ENCODE peak calls at places on chromosomes 13 and 19, in nine cellular contexts. One of them, this sample, is unnamed.

GRCh38 chr13:73268306-73268705 is 209.5 kb downstream of the KLF5 start:
- DNase-seq in astrocyte of the cerebellum: no peak
- DNase-seq in fibroblast of the aortic adventitia: peak
- DNase-seq in thoracic aorta: no peak
- DNase-seq in transverse colon: peak
- DNase-seq in IMR-90: peak
- DNase-seq in coronary artery: no peak
- DNase-seq in foreskin fibroblast: peak
- DNase-seq in cardiac muscle cell: no peak
- DNase-seq in this sample: no peak

GRCh38 chr13:79070343-79070974 is 335.6 kb downstream of the RBM26 start:
- DNase-seq in foreskin fibroblast: no peak
- DNase-seq in astrocyte of the cerebellum: no peak
- DNase-seq in coronary artery: no peak
- DNase-seq in fibroblast of the aortic adventitia: no peak
- DNase-seq in cardiac muscle cell: no peak
- DNase-seq in transverse colon: no peak
- DNase-seq in IMR-90: no peak
- DNase-seq in thoracic aorta: no peak
- DNase-seq in this sample: no peak

GRCh38 chr13:69951412-69951811 is 156.2 kb upstream of the ATXN8OS start:
- DNase-seq in fibroblast of the aortic adventitia: no peak
- DNase-seq in astrocyte of the cerebellum: no peak
- DNase-seq in coronary artery: no peak
- DNase-seq in cardiac muscle cell: no peak
- DNase-seq in transverse colon: no peak
- DNase-seq in thoracic aorta: no peak
- DNase-seq in foreskin fibroblast: no peak
- DNase-seq in IMR-90: no peak
- DNase-seq in this sample: no peak

GRCh38 chr13:71021810-71022422 is 845.1 kb downstream of the DACH1 start:
- DNase-seq in thoracic aorta: no peak
- DNase-seq in fibroblast of the aortic adventitia: no peak
- DNase-seq in foreskin fibroblast: no peak
- DNase-seq in coronary artery: no peak
- DNase-seq in IMR-90: no peak
- DNase-seq in transverse colon: no peak
- DNase-seq in cardiac muscle cell: no peak
- DNase-seq in astrocyte of the cerebellum: no peak
- DNase-seq in this sample: no peak

GRCh38 chr13:59861676-59862075 is 302.1 kb downstream of the DIAPH3 start:
- DNase-seq in IMR-90: no peak
- DNase-seq in transverse colon: no peak
- DNase-seq in cardiac muscle cell: no peak
- DNase-seq in foreskin fibroblast: no peak
- DNase-seq in fibroblast of the aortic adventitia: no peak
- DNase-seq in coronary artery: no peak
- DNase-seq in astrocyte of the cerebellum: no peak
- DNase-seq in thoracic aorta: no peak
- DNase-seq in this sample: no peak

GRCh38 chr13:95445116-95445515 is 107.4 kb upstream of the CLDN10 start:
- DNase-seq in thoracic aorta: no peak
- DNase-seq in transverse colon: no peak
- DNase-seq in IMR-90: no peak
- DNase-seq in foreskin fibroblast: no peak
- DNase-seq in coronary artery: no peak
- DNase-seq in fibroblast of the aortic adventitia: no peak
- DNase-seq in cardiac muscle cell: no peak
- DNase-seq in astrocyte of the cerebellum: no peak
- DNase-seq in this sample: no peak

GRCh38 chr19:18278521-18279265 is 2.7 kb downstream of the JUND start:
- DNase-seq in cardiac muscle cell: no peak
- DNase-seq in transverse colon: peak
- DNase-seq in astrocyte of the cerebellum: no peak
- DNase-seq in thoracic aorta: no peak
- DNase-seq in coronary artery: no peak
- DNase-seq in fibroblast of the aortic adventitia: peak
- DNase-seq in foreskin fibroblast: no peak
- DNase-seq in IMR-90: no peak
- DNase-seq in this sample: no peak

GRCh38 chr19:47075179-47075811 is 26.9 kb upstream of the TMEM160 start:
- DNase-seq in cardiac muscle cell: no peak
- DNase-seq in fibroblast of the aortic adventitia: no peak
- DNase-seq in foreskin fibroblast: peak
- DNase-seq in IMR-90: peak
- DNase-seq in thoracic aorta: no peak
- DNase-seq in transverse colon: no peak
- DNase-seq in astrocyte of the cerebellum: no peak
- DNase-seq in coronary artery: no peak
- DNase-seq in this sample: no peak

GRCh38 chr13:100506600-100507422 is 81.8 kb downstream of the GGACT start:
- DNase-seq in thoracic aorta: no peak
- DNase-seq in fibroblast of the aortic adventitia: no peak
- DNase-seq in cardiac muscle cell: no peak
- DNase-seq in astrocyte of the cerebellum: no peak
- DNase-seq in foreskin fibroblast: peak
- DNase-seq in coronary artery: no peak
- DNase-seq in IMR-90: no peak
- DNase-seq in transverse colon: no peak
- DNase-seq in this sample: no peak

GRCh38 chr13:23999411-23999810 is 102.1 kb upstream of the C1QTNF9B start:
- DNase-seq in fibroblast of the aortic adventitia: no peak
- DNase-seq in astrocyte of the cerebellum: no peak
- DNase-seq in coronary artery: no peak
- DNase-seq in cardiac muscle cell: no peak
- DNase-seq in thoracic aorta: no peak
- DNase-seq in foreskin fibroblast: no peak
- DNase-seq in IMR-90: no peak
- DNase-seq in transverse colon: no peak
- DNase-seq in this sample: no peak

GRCh38 chr19:49340069-49340864 is 5.1 kb downstream of the CD37 start:
- DNase-seq in foreskin fibroblast: peak
- DNase-seq in thoracic aorta: peak
- DNase-seq in coronary artery: peak
- DNase-seq in fibroblast of the aortic adventitia: no peak
- DNase-seq in transverse colon: peak
- DNase-seq in IMR-90: no peak
- DNase-seq in cardiac muscle cell: peak
- DNase-seq in astrocyte of the cerebellum: no peak
- DNase-seq in this sample: peak

GRCh38 chr19:43450545-43450997 is 14.8 kb downstream of the LYPD3 start:
- DNase-seq in transverse colon: no peak
- DNase-seq in IMR-90: peak
- DNase-seq in fibroblast of the aortic adventitia: peak
- DNase-seq in foreskin fibroblast: peak
- DNase-seq in thoracic aorta: no peak
- DNase-seq in astrocyte of the cerebellum: no peak
- DNase-seq in cardiac muscle cell: no peak
- DNase-seq in coronary artery: no peak
- DNase-seq in this sample: no peak

GRCh38 chr19:51508059-51508733 is 6.6 kb upstream of the SIGLEC12 start:
- DNase-seq in thoracic aorta: no peak
- DNase-seq in foreskin fibroblast: no peak
- DNase-seq in IMR-90: no peak
- DNase-seq in astrocyte of the cerebellum: no peak
- DNase-seq in transverse colon: no peak
- DNase-seq in fibroblast of the aortic adventitia: no peak
- DNase-seq in cardiac muscle cell: no peak
- DNase-seq in coronary artery: no peak
- DNase-seq in this sample: no peak
- H3K4me3 ChIP-seq in thoracic aorta: no peak
- H3K4me3 ChIP-seq in foreskin fibroblast: no peak
- H3K4me3 ChIP-seq in IMR-90: no peak
- H3K4me3 ChIP-seq in astrocyte of the cerebellum: no peak
- H3K4me3 ChIP-seq in transverse colon: no peak
- H3K4me3 ChIP-seq in fibroblast of the aortic adventitia: no peak
- H3K4me3 ChIP-seq in cardiac muscle cell: no peak
- H3K4me3 ChIP-seq in coronary artery: no peak
- H3K4me3 ChIP-seq in this sample: no peak

DNA sequence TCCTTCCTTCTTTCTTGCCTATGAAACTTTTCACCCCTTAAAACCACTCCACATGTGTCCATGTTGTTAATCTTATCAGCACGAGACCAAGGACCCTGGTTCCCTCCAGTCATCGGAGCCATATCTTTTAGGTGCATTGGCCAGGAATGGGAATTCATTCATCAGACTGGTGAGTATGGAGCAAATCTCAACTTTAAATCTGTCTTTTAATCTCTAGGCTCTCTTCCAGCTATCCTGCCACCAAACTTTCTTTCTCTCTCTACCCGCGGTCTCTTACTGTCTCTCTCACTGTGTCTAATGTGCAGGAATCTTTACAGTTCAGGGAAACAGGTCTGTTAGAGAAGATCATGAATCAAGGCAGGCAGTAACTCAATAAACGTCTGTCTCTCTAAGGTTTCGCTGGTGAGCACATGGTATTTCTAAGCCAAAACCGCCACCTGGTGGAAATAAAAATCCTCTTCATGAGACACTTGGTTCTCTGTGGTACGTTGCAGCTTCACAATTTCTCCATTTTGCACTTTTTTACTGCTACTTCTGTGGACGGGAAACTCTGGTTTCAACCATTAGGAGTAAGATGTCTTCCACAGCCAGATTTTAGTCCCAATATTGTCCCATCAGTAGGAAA is 16.1 kb downstream of the LGALS16 start:
- DNase-seq in foreskin fibroblast: peak
- DNase-seq in IMR-90: peak
- DNase-seq in thoracic aorta: no peak
- DNase-seq in astrocyte of the cerebellum: peak
- DNase-seq in fibroblast of the aortic adventitia: peak
- DNase-seq in transverse colon: no peak
- DNase-seq in cardiac muscle cell: peak
- DNase-seq in coronary artery: no peak
- DNase-seq in this sample: peak
- TF ChIP-seq CTCF in foreskin fibroblast: peak
- TF ChIP-seq CTCF in IMR-90: peak
- TF ChIP-seq CTCF in thoracic aorta: no peak
- TF ChIP-seq CTCF in astrocyte of the cerebellum: peak
- TF ChIP-seq CTCF in fibroblast of the aortic adventitia: peak
- TF ChIP-seq CTCF in transverse colon: peak
- TF ChIP-seq CTCF in cardiac muscle cell: peak
- TF ChIP-seq CTCF in coronary artery: no peak
- TF ChIP-seq CTCF in this sample: peak

GRCh38 chr19:38562096-38562495 is 55.7 kb downstream of the MAP4K1 start:
- DNase-seq in coronary artery: no peak
- DNase-seq in foreskin fibroblast: no peak
- DNase-seq in fibroblast of the aortic adventitia: no peak
- DNase-seq in thoracic aorta: no peak
- DNase-seq in transverse colon: no peak
- DNase-seq in astrocyte of the cerebellum: no peak
- DNase-seq in IMR-90: no peak
- DNase-seq in cardiac muscle cell: no peak
- DNase-seq in this sample: no peak

GRCh38 chr19:38563475-38563874 is 54.3 kb downstream of the MAP4K1 start:
- DNase-seq in transverse colon: no peak
- DNase-seq in astrocyte of the cerebellum: no peak
- DNase-seq in foreskin fibroblast: no peak
- DNase-seq in coronary artery: no peak
- DNase-seq in thoracic aorta: no peak
- DNase-seq in IMR-90: no peak
- DNase-seq in fibroblast of the aortic adventitia: no peak
- DNase-seq in cardiac muscle cell: no peak
- DNase-seq in this sample: no peak

GRCh38 chr19:38561658-38562057 is 56.1 kb downstream of the MAP4K1 start:
- DNase-seq in coronary artery: no peak
- DNase-seq in fibroblast of the aortic adventitia: no peak
- DNase-seq in cardiac muscle cell: no peak
- DNase-seq in IMR-90: no peak
- DNase-seq in transverse colon: no peak
- DNase-seq in foreskin fibroblast: no peak
- DNase-seq in astrocyte of the cerebellum: no peak
- DNase-seq in thoracic aorta: no peak
- DNase-seq in this sample: no peak

GRCh38 chr19:38565686-38566105 is 52.1 kb downstream of the MAP4K1 start:
- DNase-seq in cardiac muscle cell: no peak
- DNase-seq in IMR-90: no peak
- DNase-seq in foreskin fibroblast: no peak
- DNase-seq in coronary artery: no peak
- DNase-seq in fibroblast of the aortic adventitia: no peak
- DNase-seq in thoracic aorta: no peak
- DNase-seq in transverse colon: no peak
- DNase-seq in astrocyte of the cerebellum: no peak
- DNase-seq in this sample: no peak

DNA sequence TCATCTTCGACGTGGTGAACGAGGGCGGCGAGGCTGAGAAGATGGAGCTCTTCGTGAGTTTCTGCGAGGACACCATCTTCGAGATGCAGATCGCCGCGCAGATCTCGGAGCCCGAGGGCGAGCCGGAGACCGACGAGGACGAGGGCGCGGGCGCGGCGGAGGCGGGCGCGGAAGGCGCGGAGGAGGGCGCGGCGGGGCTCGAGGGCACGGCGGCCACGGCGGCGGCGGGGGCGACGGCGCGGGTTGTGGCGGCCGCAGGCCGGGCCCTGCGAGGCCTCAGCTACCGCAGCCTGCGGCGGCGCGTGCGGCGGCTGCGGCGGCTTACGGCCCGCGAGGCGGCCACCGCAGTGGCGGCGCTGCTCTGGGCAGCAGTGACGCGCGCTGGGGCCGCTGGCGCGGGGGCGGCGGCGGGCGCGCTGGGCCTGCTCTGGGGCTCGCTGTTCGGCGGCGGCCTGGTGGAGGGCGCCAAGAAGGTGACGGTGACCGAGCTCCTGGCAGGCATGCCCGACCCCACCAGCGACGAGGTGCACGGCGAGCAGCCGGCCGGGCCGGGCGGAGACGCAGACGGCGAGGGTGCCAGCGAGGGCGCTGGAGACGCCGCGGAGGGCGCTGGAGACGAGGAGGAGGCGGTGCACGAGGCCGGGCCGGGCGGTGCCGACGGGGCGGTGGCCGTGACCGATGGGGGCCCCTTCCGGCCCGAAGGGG is 52.6 kb downstream of the MAP4K1 start:
- DNase-seq in coronary artery: no peak
- DNase-seq in thoracic aorta: no peak
- DNase-seq in fibroblast of the aortic adventitia: no peak
- DNase-seq in cardiac muscle cell: no peak
- DNase-seq in transverse colon: no peak
- DNase-seq in foreskin fibroblast: peak
- DNase-seq in astrocyte of the cerebellum: no peak
- DNase-seq in IMR-90: no peak
- DNase-seq in this sample: no peak
- H3K4me3 ChIP-seq in coronary artery: peak
- H3K4me3 ChIP-seq in thoracic aorta: peak
- H3K4me3 ChIP-seq in fibroblast of the aortic adventitia: no peak
- H3K4me3 ChIP-seq in cardiac muscle cell: no peak
- H3K4me3 ChIP-seq in transverse colon: peak
- H3K4me3 ChIP-seq in foreskin fibroblast: no peak
- H3K4me3 ChIP-seq in astrocyte of the cerebellum: no peak
- H3K4me3 ChIP-seq in IMR-90: peak
- H3K4me3 ChIP-seq in this sample: no peak

DNA sequence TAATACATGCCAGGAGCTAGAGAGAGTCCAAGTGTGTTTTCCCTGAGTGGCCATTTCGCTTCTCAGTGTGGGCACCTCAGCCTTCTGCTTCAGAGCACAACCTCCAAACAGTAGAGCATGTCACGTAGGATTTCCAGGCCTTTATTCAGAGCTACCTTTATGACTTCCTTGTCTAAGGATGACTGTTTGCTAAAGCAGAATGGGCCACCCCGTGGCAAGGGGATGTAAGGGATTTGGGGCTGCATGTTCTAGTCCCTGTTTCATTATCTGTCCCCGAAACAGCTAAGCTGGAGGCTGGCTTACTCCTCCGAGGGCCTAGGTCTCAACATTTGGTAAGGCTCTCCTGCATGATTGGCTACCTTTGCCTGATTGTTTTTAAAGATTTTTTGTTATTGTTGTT is 6.0 kb downstream of the RNASEH2B start:
- DNase-seq in coronary artery: no peak
- DNase-seq in cardiac muscle cell: no peak
- DNase-seq in IMR-90: no peak
- DNase-seq in thoracic aorta: no peak
- DNase-seq in fibroblast of the aortic adventitia: no peak
- DNase-seq in transverse colon: no peak
- DNase-seq in astrocyte of the cerebellum: no peak
- DNase-seq in foreskin fibroblast: no peak
- DNase-seq in this sample: no peak
- TF ChIP-seq CTCF in coronary artery: no peak
- TF ChIP-seq CTCF in cardiac muscle cell: no peak
- TF ChIP-seq CTCF in IMR-90: no peak
- TF ChIP-seq CTCF in thoracic aorta: no peak
- TF ChIP-seq CTCF in fibroblast of the aortic adventitia: no peak
- TF ChIP-seq CTCF in transverse colon: no peak
- TF ChIP-seq CTCF in astrocyte of the cerebellum: no peak
- TF ChIP-seq CTCF in foreskin fibroblast: no peak
- TF ChIP-seq CTCF in this sample: no peak

This sample was measured in retinal pigment epithelial cell.